ENCODE peak calls at places on chromosome 20, in six cellular contexts. W is sigmoid colon, A is right lobe of liver, N is suprapubic skin, C is transverse colon, F is stomach. L is an unnamed sample.
A peak's percentile ranks its signal among the peaks of the same experiment; 100 is the strongest.

GRCh38 chr20:37416202-37417145 is 70.5 kb downstream of the SRC start:
- DNase-seq in C (no peak), A (no peak), F (no peak), N (no peak), W (no peak), L (no peak)

GRCh38 chr20:3168079-3168828 is 5.1 kb downstream of the LZTS3 start:
- DNase-seq in W (peak; percentile 63), A (no peak), C (peak; percentile 64), N (no peak), F (peak; percentile 78), L (no peak)

GRCh38 chr20:58810116-58810878 is 40.4 kb downstream of the GNAS-AS1 start:
- DNase-seq in C (no peak), N (no peak), W (no peak), A (no peak), F (no peak), L (no peak)

GRCh38 chr20:52624270-52624669 is 347.9 kb upstream of the TSHZ2 start:
- DNase-seq in N (no peak), C (no peak), A (no peak), F (no peak), W (no peak), L (no peak)

GRCh38 chr20:33526769-33527168 is 36.9 kb downstream of the CBFA2T2 start:
- DNase-seq in N (no peak), W (no peak), A (no peak), F (no peak), C (no peak), L (no peak)

GRCh38 chr20:45378191-45378590 is at the start of gene TP53TG5:
- DNase-seq in A (no peak), W (no peak), N (no peak), F (no peak), C (no peak), L (no peak)

GRCh38 chr20:21323640-21324039 is 20.5 kb downstream of the XRN2 start:
- DNase-seq in W (no peak), N (no peak), A (no peak), C (peak; percentile 15), F (no peak), L (no peak)

GRCh38 chr20:5170341-5170740 is 43.5 kb downstream of the CDS2 start:
- DNase-seq in C (no peak), A (no peak), N (no peak), F (no peak), W (no peak), L (no peak)

GRCh38 chr20:44209691-44210421 is 715 bp downstream of the OSER1 start:
- DNase-seq in N (peak; percentile 82), W (no peak), F (peak; percentile 46), C (no peak), A (no peak), L (peak; percentile 26)

GRCh38 chr20:41715525-41715924 is 97.3 kb upstream of the CHD6 start:
- DNase-seq in F (no peak), A (no peak), W (no peak), N (no peak), C (no peak), L (no peak)

GRCh38 chr20:31945319-31945718 is 6.5 kb downstream of the PDRG1 start:
- DNase-seq in F (no peak), A (no peak), W (no peak), N (no peak), C (no peak), L (no peak)
- H3K27ac ChIP-seq in F (no peak overlapping the region), A (no peak overlapping the region), W (no peak overlapping the region), N (no peak overlapping the region), C (no peak overlapping the region), L (no peak overlapping the region)

DNA sequence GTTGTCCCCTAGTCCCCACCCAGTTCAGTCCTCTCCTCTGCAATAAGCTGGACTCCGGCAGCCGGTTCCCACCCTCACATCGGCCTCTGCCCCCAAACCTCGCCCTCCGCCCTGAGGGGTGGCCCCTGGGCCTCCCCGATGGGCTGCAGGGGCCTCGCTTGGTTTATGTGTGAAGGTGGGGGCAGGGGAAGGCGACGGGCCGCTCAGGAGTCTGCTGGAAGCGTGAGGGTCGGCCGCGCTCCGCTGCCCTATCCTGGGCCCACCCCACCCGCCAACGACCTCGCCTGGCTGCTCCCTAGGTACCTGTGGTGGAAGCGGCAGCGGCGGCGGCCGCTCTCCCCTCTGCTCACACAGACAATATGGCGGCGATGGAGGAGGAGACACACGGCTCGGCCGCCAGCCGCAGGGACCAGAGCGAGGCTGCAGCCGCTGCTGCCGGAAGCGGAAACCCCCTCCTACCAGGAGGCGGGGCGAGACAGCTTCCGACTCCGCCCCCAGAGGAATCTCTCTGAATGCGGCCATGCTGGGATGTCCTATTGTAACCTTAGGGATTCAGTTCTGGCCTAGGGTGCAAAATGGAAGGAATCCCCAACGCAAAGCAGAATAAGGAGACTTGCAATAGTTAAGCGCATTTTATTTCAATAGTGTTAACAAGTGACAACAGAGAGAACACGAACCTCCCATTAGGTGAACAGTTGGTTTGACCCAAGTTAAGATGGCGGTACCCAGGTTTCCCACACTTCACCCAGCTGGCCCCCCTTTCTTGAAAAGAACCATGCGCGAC is at the start of gene CSNK2A1:
- DNase-seq in F (peak; percentile 95), A (peak; percentile 95), N (peak; percentile 96), W (peak; percentile 97), C (peak; percentile 96), L (peak; percentile 97)
- TF ChIP-seq POLR2A in F (peak; percentile 81), A (peak; percentile 79), N (no peak), W (peak; percentile 86), C (peak; percentile 88), L (peak; percentile 80)

GRCh38 chr20:31476648-31477220 is 1.6 kb downstream of the REM1 start:
- DNase-seq in A (no peak), N (no peak), F (no peak), C (no peak), W (no peak), L (no peak)

GRCh38 chr20:31475032-31475431 is at the start of the genes DEFB124 and REM1:
- DNase-seq in C (no peak), W (peak; percentile 77), F (no peak), A (no peak), N (no peak), L (peak; percentile 50)

GRCh38 chr20:31474097-31474436 is 860 bp downstream of the DEFB124 start:
- DNase-seq in A (no peak), N (no peak), W (no peak), F (no peak), C (no peak), L (no peak)

GRCh38 chr20:31476313-31476623 is 1.2 kb downstream of the REM1 start:
- DNase-seq in F (no peak), N (no peak), W (no peak), A (no peak), C (no peak), L (no peak)

DNA sequence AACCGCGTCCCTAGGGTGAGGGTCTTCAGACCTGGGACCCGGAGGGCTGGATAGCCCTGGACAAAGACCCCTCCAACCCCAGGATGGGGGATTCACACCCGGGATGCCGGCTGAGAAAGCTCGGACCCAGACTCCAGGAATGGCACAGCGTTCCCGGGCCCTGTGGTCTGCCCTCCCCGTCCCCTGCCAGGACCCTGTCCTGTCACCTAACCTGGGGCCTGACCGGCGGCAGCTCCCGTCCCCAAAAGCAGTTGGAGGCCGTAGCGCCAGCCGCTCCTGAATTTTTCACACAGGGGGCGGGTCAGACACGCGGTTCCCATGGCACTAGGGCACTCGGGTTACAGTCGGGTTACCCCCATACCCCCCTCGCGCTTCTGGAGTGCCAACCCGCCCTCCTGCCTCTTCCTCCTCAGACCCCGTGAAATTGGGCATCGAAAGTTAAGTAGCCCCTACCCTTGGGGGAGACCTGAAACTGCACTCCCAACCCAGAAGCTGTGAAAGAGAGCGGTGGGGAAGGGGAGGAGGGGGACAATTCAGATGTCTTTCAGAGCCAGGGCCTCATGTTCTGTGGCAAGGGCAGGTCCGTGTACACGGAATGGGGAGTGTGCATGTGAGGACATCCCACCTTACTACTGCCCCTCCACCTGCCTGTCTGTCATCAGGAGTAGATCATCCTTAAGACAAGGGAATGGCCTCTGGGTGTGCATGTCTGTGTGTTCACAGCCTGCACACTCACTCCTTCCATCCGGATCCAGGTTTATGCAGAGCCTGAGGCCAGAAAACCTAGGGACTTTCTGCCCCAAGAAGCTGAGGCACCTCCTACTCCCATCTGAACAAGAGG is 604 bp downstream of the REM1 start:
- DNase-seq in A (no peak), N (peak; percentile 62), F (no peak), W (no peak), C (no peak), L (peak; percentile 29)
- H3K4me3 ChIP-seq in A (peak overlapping the region; percentile 20), N (peak overlapping the region; percentile 52), F (peak overlapping the region; percentile 37), W (peak overlapping the region; percentile 56), C (peak overlapping the region; percentile 28), L (peak overlapping the region; percentile 49)

GRCh38 chr20:48832423-48832735 is 4.6 kb upstream of the PREX1 start:
- DNase-seq in N (no peak), W (no peak), A (no peak), C (peak; percentile 18), F (no peak), L (no peak)

GRCh38 chr20:48829940-48830339 is 2.1 kb upstream of the PREX1 start:
- DNase-seq in F (no peak), N (no peak), C (no peak), A (no peak), W (no peak), L (no peak)

GRCh38 chr20:48828734-48829460 is 1.1 kb upstream of the PREX1 start:
- DNase-seq in F (no peak), W (no peak), A (no peak), C (no peak), N (no peak), L (no peak)

GRCh38 chr20:48830826-48831318 is 3.1 kb upstream of the PREX1 start:
- DNase-seq in A (no peak), W (no peak), N (no peak), C (no peak), F (no peak), L (no peak)

GRCh38 chr20:48831702-48832422 is 4.1 kb upstream of the PREX1 start:
- DNase-seq in A (peak; percentile 77), N (no peak), F (peak; percentile 68), W (peak; percentile 75), C (peak; percentile 22), L (no peak)
- H3K27ac ChIP-seq in A (no peak overlapping the region), N (peak overlapping the region; percentile 53), F (peak overlapping the region; percentile 63), W (peak overlapping the region; percentile 9), C (peak overlapping the region; percentile 44), L (no peak overlapping the region)

DNA sequence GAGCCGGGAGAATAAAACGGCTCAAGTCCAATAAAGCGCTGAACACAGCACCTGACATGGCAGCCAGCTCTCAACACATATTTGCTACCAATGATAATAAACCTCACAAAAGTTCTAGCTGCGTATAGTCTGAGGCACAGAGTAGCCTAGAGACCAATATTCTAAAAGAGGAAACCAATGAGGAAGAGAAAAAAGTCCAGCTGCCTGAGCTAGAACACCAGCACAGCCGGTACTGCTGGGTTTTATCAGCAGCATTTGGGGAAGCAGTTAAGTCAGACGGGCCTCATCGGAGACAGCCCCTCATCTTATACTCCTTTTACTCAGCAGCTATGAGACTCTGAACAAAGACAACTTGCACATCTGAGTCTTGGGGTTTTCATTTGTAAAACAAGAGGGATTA is 2.4 kb upstream of the RTF2 start:
- DNase-seq in A (no peak), C (no peak), N (no peak), F (no peak), W (no peak), L (no peak)
- TF ChIP-seq POLR2A in A (no peak), C (no peak), N (no peak), F (no peak), W (no peak), L (no peak)

GRCh38 chr20:29497261-29497671 is 1760.2 kb upstream of the DEFB115 start:
- DNase-seq in W (no peak), A (peak; percentile 25), C (no peak), F (no peak), N (peak; percentile 52), L (no peak)
- H3K4me3 ChIP-seq in W (no peak overlapping the region), A (no peak overlapping the region), C (no peak overlapping the region), F (no peak overlapping the region), N (peak overlapping the region; percentile 43), L (no peak overlapping the region)

L was measured in uterus.